ENCODE peak calls at places on chromosomes 16 and 17, in six cellular contexts. W is mammary epithelial cell, N is PC-9, A is neural progenitor cell, X is endothelial cell of umbilical vein, Y is PC-3. B is an unnamed sample.
A peak's percentile ranks its signal among the peaks of the same experiment; 100 is the strongest.

GRCh38 chr16:54815177-54815576 is 115.5 kb upstream of the IRX5 start:
- DNase-seq in W (no peak), N (no peak), A (no peak), X (no peak), Y (no peak), B (no peak)

GRCh38 chr17:17888371-17888770 is 51.6 kb upstream of the SREBF1 start:
- DNase-seq in W (no peak), N (no peak), A (no peak), X (no peak), Y (no peak), B (no peak)

GRCh38 chr16:82331974-82332750 is 162.1 kb upstream of the MPHOSPH6 start:
- DNase-seq in W (no peak), N (no peak), A (no peak), X (no peak), Y (no peak), B (no peak)

GRCh38 chr16:19997734-19998133 is 76.0 kb downstream of the GPR139 start:
- DNase-seq in W (no peak), N (no peak), A (no peak), X (no peak), Y (no peak), B (no peak)

GRCh38 chr17:42843358-42843934 is 934 bp upstream of the AOC2 start:
- DNase-seq in W (peak; percentile 42), N (peak; percentile 30), A (peak; percentile 72), X (peak; percentile 69), Y (peak; percentile 63), B (peak; percentile 81)

GRCh38 chr16:63612462-63613227 is 1509.2 kb downstream of the CDH11 start:
- DNase-seq in W (no peak), N (no peak), A (peak; percentile 92), X (peak; percentile 15), Y (no peak), B (no peak)

GRCh38 chr16:8869212-8869987 is 594 bp upstream of the CARHSP1 start:
- DNase-seq in W (no peak), N (no peak), A (peak; percentile 77), X (no peak), Y (no peak), B (no peak)

GRCh38 chr17:79439493-79439892 is 171.4 kb downstream of the RBFOX3 start:
- DNase-seq in W (no peak), N (no peak), A (no peak), X (no peak), Y (no peak), B (no peak)

GRCh38 chr17:21302711-21303425 is 18.4 kb downstream of the MAP2K3 start:
- DNase-seq in W (no peak), N (no peak), A (no peak), X (peak; percentile 2), Y (no peak), B (no peak)

GRCh38 chr17:1989135-1989534 is 36.0 kb downstream of the RTN4RL1 start:
- DNase-seq in W (peak; percentile 94), N (peak; percentile 41), A (no peak), X (no peak), Y (peak; percentile 92), B (peak; percentile 98)

GRCh38 chr17:39820541-39820940 is 43.6 kb downstream of the IKZF3 start:
- DNase-seq in W (no peak), N (no peak), A (peak; percentile 73), X (no peak), Y (no peak), B (no peak)

GRCh38 chr17:27996157-27997043 is 46.1 kb upstream of the NLK start:
- DNase-seq in W (no peak), N (no peak), A (no peak), X (no peak), Y (no peak), B (no peak)

GRCh38 chr16:89431158-89431584 is 59.2 kb downstream of the ANKRD11 start:
- DNase-seq in W (no peak), N (no peak), A (no peak), X (no peak), Y (no peak), B (peak; percentile 95)

GRCh38 chr17:81412490-81413093 is 17.3 kb downstream of the BAHCC1 start:
- DNase-seq in W (peak; percentile 50), N (no peak), A (no peak), X (peak; percentile 40), Y (no peak), B (no peak)

GRCh38 chr16:24771779-24772157 is 42.3 kb downstream of the TNRC6A start:
- DNase-seq in W (no peak), N (no peak), A (no peak), X (no peak), Y (peak; percentile 51), B (peak; percentile 17)

GRCh38 chr17:10119203-10120112 is 78.9 kb downstream of the GAS7 start:
- DNase-seq in W (peak; percentile 42), N (peak; percentile 83), A (no peak), X (no peak), Y (peak; percentile 90), B (peak; percentile 25)

DNA sequence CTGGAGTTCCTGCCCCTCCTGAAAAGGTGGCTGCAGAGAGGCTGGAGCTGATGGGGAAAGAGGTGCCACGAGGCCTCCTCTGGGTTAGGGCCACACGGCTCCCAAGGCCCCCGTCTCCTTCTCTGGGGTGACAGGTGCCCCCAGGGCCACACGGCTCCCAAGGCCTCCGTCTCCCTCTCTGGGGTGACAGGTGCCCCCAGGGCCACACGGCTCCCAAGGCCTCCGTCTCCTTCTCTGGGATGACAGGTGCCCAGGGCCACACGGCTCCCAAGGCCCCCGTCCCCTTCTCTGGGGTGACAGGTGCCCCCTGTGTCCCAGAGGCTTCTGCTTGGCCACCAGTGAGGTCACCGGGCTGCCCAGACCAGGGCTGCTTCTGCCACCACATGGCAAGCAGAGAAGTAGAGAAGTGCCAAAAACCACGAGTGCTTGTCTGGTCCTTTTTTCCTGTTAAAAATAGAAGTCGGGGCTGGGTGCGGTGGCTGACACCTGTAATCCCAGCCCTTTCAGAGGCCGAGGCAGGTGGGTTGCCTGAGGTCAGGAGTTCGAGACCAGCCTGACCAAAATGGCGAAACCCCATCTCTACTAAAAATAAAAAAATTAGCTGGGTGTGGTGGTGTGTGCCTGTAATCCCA is 4.1 kb downstream of the CAPN15 start:
- DNase-seq in W (no peak), N (no peak), A (no peak), X (no peak), Y (no peak), B (no peak)
- H3K36me3 ChIP-seq in W (peaks cover 4% of the 10 kb centered on the region), N (no peaks in the 10 kb centered on the region), A (no peaks in the 10 kb centered on the region), X (peaks cover 3% of the 10 kb centered on the region), Y (no peaks in the 10 kb centered on the region), B (no peaks in the 10 kb centered on the region)

DNA sequence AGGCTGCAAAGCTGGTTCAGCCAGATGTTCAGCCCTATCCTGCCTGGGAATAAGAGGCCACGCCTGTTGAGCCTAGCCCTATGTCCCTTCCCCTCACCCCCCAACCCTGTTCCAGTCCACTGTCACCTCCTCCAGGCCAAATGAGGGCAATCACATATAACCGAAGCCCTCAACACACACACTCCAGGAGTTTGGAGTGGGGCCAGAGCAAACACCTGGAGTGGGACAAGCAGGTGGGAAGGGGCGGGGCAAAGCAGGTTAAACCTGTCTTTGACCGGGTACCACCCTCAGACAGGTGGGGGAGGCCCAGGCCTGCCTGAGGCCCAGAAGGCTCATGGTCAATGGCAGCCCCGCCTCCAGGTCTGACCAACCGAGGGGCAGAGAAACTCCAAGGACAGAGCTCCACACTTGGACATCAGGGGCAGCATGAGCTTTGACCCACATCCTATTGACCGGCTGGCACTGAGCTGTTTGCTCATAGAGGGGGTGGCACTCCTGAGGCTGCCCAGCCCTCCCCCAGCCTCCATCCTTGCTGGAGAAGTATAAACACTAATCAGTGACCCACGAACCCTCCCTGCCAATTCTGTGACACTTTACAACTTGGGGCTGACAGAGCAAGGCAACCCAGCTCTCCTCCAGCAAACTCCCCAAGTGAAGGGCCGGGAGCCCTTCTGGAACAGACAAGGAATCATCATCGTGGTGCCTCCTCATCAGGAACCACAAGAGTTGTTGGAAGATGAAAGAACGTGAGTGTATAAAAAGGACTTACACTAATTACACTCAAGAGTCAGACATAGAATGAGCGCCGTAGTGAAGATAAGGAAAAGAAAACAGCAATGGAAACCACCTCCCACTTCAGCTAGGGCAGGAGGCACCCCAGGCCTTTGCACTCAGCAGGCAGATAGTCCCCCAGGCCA is 1.5 kb downstream of the ESRP2 start:
- DNase-seq in W (peak; percentile 76), N (peak; percentile 97), A (no peak), X (no peak), Y (peak; percentile 90), B (no peak)
- H3K4me1 ChIP-seq in W (peaks cover 31% of the 10 kb centered on the region), N (peaks cover 22% of the 10 kb centered on the region), A (peaks cover 19% of the 10 kb centered on the region), X (peaks cover 13% of the 10 kb centered on the region), Y (peaks cover 24% of the 10 kb centered on the region), B (peaks cover 5% of the 10 kb centered on the region)

DNA sequence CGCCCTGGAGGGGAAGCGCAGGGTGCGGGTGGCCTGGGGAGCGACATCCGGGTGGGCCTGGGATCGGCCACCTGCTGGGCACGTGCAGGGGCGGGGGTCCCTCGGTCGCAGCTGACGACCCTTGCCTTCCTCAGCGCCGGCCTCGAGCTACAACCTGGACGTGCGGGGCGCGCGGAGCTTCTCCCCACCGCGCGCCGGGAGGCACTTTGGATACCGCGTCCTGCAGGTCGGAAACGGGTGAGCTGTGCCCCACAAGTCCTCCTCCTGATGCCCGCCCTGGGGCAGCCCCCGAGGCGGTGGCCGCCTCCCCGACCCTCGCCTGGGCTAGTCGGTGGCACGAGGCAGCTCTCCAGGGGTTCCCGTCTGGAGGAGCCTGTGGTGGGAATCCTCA is 1.5 kb downstream of the ITGAL start:
- DNase-seq in W (no peak), N (no peak), A (no peak), X (no peak), Y (no peak), B (no peak)
- TF ChIP-seq EZH2 in W (no peak), N (no peak), A (no peak), X (peak; percentile 64), Y (no peak), B (no peak)

GRCh38 chr16:11734653-11735043 is 8.0 kb downstream of the TXNDC11 start:
- DNase-seq in W (no peak), N (no peak), A (no peak), X (no peak), Y (no peak), B (no peak)
- H3K36me3 ChIP-seq in W (peaks cover 43% of the 10 kb centered on the region), N (peaks cover 25% of the 10 kb centered on the region), A (no peaks in the 10 kb centered on the region), X (peaks cover 24% of the 10 kb centered on the region), Y (peaks cover 25% of the 10 kb centered on the region), B (peaks cover 42% of the 10 kb centered on the region)

DNA sequence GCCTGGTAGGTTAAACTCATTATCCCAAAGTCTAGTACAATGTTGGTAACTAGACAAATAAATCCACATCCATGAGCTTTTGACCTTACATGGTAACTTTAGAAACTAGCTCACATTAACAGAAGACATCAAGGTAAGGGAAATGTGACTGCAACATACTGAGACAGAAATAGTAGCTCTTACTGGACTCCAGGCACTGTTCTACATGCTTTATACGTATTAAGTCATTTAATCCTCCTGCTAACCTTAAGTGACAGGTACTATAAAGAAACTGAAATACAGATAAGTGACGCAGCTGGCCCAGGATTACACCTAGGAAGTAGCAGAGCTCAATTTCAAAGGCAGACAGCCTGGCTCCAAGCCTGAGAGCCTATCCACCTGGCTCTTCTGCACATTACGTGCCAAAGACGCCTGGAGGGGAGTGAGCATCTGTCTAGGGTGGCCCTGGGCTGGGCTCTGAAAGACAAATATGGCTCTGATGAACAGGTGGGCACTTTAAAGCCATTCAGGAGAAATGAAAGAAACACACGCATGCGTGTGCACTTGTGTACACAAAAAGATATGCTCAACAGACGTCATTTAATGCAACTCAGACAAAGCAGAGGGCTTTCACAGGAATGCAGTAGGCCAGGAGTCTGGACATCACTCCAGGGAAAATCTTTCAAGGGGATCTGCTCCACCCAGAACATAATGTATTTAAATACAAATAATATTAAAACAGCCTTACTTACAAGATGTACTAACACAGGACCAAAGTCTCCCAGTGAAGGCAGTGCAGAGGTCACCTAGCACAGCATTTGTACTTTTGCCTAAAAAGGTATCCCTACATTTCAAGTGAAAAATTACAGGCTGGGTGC is 4.4 kb downstream of the ZC3H7A start:
- DNase-seq in W (no peak), N (no peak), A (no peak), X (no peak), Y (no peak), B (no peak)
- H3K4me1 ChIP-seq in W (peaks cover 30% of the 10 kb centered on the region), N (peaks cover 6% of the 10 kb centered on the region), A (peaks cover 14% of the 10 kb centered on the region), X (peaks cover 19% of the 10 kb centered on the region), Y (peaks cover 5% of the 10 kb centered on the region), B (peaks cover 29% of the 10 kb centered on the region)